ENCODE peak calls at places on chromosomes 7 and 10, in six cellular contexts. One of them, this sample, is unnamed.

GRCh38 chr7:45578022-45578421 is 3.9 kb downstream of the ADCY1 start:
- DNase-seq in HCT116: no peak
- DNase-seq in H1: no peak
- DNase-seq in K562: no peak
- DNase-seq in GM12878: no peak
- DNase-seq in HepG2: no peak
- DNase-seq in this sample: no peak

GRCh38 chr7:2432910-2433712 is 29.7 kb downstream of the CHST12 start:
- DNase-seq in HCT116: no peak
- DNase-seq in H1: no peak
- DNase-seq in K562: no peak
- DNase-seq in GM12878: no peak
- DNase-seq in HepG2: no peak
- DNase-seq in this sample: no peak

GRCh38 chr10:117938104-117938503 is 108.6 kb downstream of the RAB11FIP2 start:
- DNase-seq in HCT116: no peak
- DNase-seq in H1: no peak
- DNase-seq in K562: no peak
- DNase-seq in GM12878: no peak
- DNase-seq in HepG2: no peak
- DNase-seq in this sample: no peak

GRCh38 chr7:43112941-43113621 is 634 bp downstream of the HECW1 start:
- DNase-seq in HCT116: no peak
- DNase-seq in H1: peak
- DNase-seq in K562: peak
- DNase-seq in GM12878: no peak
- DNase-seq in HepG2: no peak
- DNase-seq in this sample: peak

GRCh38 chr7:156179872-156180390 is 367.7 kb upstream of the SHH start:
- DNase-seq in HCT116: no peak
- DNase-seq in H1: no peak
- DNase-seq in K562: no peak
- DNase-seq in GM12878: no peak
- DNase-seq in HepG2: no peak
- DNase-seq in this sample: no peak

GRCh38 chr10:24374134-24374915 is 165.4 kb downstream of the KIAA1217 start:
- DNase-seq in HCT116: no peak
- DNase-seq in H1: no peak
- DNase-seq in K562: no peak
- DNase-seq in GM12878: no peak
- DNase-seq in HepG2: no peak
- DNase-seq in this sample: no peak

GRCh38 chr7:44581426-44581906 is 565 bp downstream of the TMED4 start:
- DNase-seq in HCT116: no peak
- DNase-seq in H1: no peak
- DNase-seq in K562: peak
- DNase-seq in GM12878: no peak
- DNase-seq in HepG2: no peak
- DNase-seq in this sample: no peak

GRCh38 chr7:40115941-40116340 is 18.5 kb downstream of the MPLKIP start:
- DNase-seq in HCT116: no peak
- DNase-seq in H1: no peak
- DNase-seq in K562: no peak
- DNase-seq in GM12878: no peak
- DNase-seq in HepG2: no peak
- DNase-seq in this sample: no peak

GRCh38 chr10:20372748-20373147 is 524.4 kb downstream of the NEBL start:
- DNase-seq in HCT116: no peak
- DNase-seq in H1: no peak
- DNase-seq in K562: no peak
- DNase-seq in GM12878: no peak
- DNase-seq in HepG2: no peak
- DNase-seq in this sample: peak

GRCh38 chr7:155807805-155808550 is 4.3 kb downstream of the SHH start:
- DNase-seq in HCT116: no peak
- DNase-seq in H1: no peak
- DNase-seq in K562: no peak
- DNase-seq in GM12878: no peak
- DNase-seq in HepG2: peak
- DNase-seq in this sample: no peak

GRCh38 chr7:122407195-122407594 is 102.6 kb upstream of the FEZF1 start:
- DNase-seq in HCT116: no peak
- DNase-seq in H1: no peak
- DNase-seq in K562: no peak
- DNase-seq in GM12878: no peak
- DNase-seq in HepG2: no peak
- DNase-seq in this sample: no peak

GRCh38 chr7:146772581-146772980 is 656.0 kb downstream of the CNTNAP2 start:
- DNase-seq in HCT116: no peak
- DNase-seq in H1: peak
- DNase-seq in K562: no peak
- DNase-seq in GM12878: no peak
- DNase-seq in HepG2: no peak
- DNase-seq in this sample: peak
- TF ChIP-seq ZNF274 in HCT116: no peak
- TF ChIP-seq ZNF274 in H1: no peak
- TF ChIP-seq ZNF274 in K562: no peak
- TF ChIP-seq ZNF274 in GM12878: no peak
- TF ChIP-seq ZNF274 in HepG2: no peak
- TF ChIP-seq ZNF274 in this sample: no peak

GRCh38 chr10:89235073-89235798 is 16.3 kb downstream of the LIPA start:
- DNase-seq in HCT116: no peak
- DNase-seq in H1: no peak
- DNase-seq in K562: no peak
- DNase-seq in GM12878: no peak
- DNase-seq in HepG2: no peak
- DNase-seq in this sample: peak
- TF ChIP-seq ZNF274 in HCT116: no peak
- TF ChIP-seq ZNF274 in H1: no peak
- TF ChIP-seq ZNF274 in K562: no peak
- TF ChIP-seq ZNF274 in GM12878: no peak
- TF ChIP-seq ZNF274 in HepG2: no peak
- TF ChIP-seq ZNF274 in this sample: no peak

DNA sequence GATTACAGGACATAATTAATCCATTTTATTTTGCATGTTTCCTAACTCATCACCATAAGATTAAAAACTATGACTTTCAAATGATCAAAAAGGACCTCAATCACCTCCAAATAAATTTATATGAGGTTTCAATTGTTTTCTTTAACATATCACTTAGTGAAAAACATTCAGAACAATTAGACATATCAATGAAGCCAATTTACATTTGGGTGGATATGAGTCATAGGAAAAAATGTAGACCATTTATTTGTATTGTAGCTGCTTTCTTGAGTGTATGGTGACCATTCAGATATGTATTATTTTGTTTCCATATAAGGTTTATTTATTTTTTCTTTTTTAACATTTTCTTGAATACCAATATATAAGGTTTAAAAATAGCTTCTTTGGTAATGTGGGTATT is 13.3 kb upstream of the EXOC6 start:
- DNase-seq in HCT116: no peak
- DNase-seq in H1: no peak
- DNase-seq in K562: no peak
- DNase-seq in GM12878: no peak
- DNase-seq in HepG2: no peak
- DNase-seq in this sample: no peak
- TF ChIP-seq ZNF274 in HCT116: no peak
- TF ChIP-seq ZNF274 in H1: no peak
- TF ChIP-seq ZNF274 in K562: no peak
- TF ChIP-seq ZNF274 in GM12878: no peak
- TF ChIP-seq ZNF274 in HepG2: no peak
- TF ChIP-seq ZNF274 in this sample: no peak

GRCh38 chr10:33001908-33002492 is 44.0 kb upstream of the ITGB1 start:
- DNase-seq in HCT116: no peak
- DNase-seq in H1: no peak
- DNase-seq in K562: no peak
- DNase-seq in GM12878: no peak
- DNase-seq in HepG2: peak
- DNase-seq in this sample: no peak

GRCh38 chr10:33009244-33010131 is 51.5 kb upstream of the ITGB1 start:
- DNase-seq in HCT116: no peak
- DNase-seq in H1: no peak
- DNase-seq in K562: no peak
- DNase-seq in GM12878: no peak
- DNase-seq in HepG2: no peak
- DNase-seq in this sample: no peak

GRCh38 chr10:33008499-33009243 is 50.6 kb upstream of the ITGB1 start:
- DNase-seq in HCT116: peak
- DNase-seq in H1: peak
- DNase-seq in K562: peak
- DNase-seq in GM12878: peak
- DNase-seq in HepG2: peak
- DNase-seq in this sample: no peak

GRCh38 chr10:33006342-33006887 is 48.4 kb upstream of the ITGB1 start:
- DNase-seq in HCT116: no peak
- DNase-seq in H1: no peak
- DNase-seq in K562: no peak
- DNase-seq in GM12878: no peak
- DNase-seq in HepG2: no peak
- DNase-seq in this sample: no peak

DNA sequence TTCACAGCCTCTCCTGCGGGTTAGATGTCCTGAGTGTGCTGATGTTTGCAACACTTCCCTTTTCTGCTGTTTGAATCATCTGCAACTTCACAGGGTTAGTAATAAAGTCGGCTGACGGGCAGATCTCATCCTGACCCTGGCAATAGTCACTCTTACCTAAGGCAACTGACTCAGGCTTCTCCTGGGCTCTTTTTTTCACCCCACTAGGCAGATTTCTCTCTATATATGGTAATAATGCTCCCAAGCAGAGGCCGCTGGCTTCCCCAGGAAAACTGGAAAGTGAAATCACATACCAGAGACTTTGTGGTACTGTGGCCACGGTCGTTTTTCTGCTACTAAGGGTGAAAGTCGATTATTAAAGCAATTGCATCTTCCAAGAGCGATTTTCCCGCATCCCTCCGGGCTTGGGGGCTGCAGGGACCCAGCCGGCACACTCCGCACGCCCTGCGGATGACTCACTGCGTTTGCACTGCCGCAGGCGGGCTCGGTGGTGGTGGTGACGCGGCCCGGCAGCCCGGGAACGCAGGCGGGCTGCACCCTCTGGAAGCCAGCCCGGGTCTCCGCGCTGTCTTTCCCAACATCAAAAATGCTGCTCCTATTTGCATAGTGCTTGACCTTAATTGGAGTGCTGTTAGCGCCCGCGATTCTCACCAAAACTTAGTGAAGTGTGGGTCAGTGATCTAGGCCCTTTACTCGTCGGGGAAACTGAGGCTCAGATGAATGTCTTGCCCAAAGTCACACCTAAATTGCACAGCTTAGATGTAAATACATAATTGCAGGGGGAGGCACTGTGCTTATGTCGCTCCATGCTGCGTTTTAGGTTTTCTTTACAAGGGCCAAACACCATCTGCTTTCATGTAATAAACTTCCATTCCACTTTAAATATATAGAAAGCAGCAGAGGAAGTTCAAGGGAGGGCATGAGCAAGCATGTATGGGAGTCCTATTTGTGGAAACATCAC is 47.6 kb upstream of the ITGB1 start:
- DNase-seq in HCT116: peak
- DNase-seq in H1: peak
- DNase-seq in K562: peak
- DNase-seq in GM12878: no peak
- DNase-seq in HepG2: peak
- DNase-seq in this sample: peak
- TF ChIP-seq ZNF274 in HCT116: no peak
- TF ChIP-seq ZNF274 in H1: no peak
- TF ChIP-seq ZNF274 in K562: no peak
- TF ChIP-seq ZNF274 in GM12878: no peak
- TF ChIP-seq ZNF274 in HepG2: no peak
- TF ChIP-seq ZNF274 in this sample: no peak

DNA sequence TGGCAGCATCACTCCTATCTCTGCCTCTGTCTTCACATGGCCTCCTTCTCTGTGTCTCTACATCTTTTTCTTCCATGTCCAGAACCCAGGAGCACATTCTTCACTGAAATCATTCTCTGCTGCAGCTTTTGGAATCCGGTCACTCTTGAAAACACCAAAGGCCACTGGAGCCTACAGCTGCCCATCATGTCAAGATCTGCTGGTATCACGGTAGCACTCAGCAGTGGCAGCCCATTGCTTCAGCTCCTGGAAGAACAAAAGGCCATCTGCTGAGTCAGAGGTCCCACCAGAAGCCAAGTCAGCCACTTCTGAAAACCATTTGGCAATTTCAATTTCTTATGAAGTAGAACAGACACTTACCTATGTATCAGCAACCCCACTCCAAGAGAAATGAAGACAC is 6.1 kb upstream of the PCBD1 start:
- DNase-seq in HCT116: no peak
- DNase-seq in H1: no peak
- DNase-seq in K562: no peak
- DNase-seq in GM12878: no peak
- DNase-seq in HepG2: no peak
- DNase-seq in this sample: no peak
- TF ChIP-seq ZNF274 in HCT116: no peak
- TF ChIP-seq ZNF274 in H1: no peak
- TF ChIP-seq ZNF274 in K562: no peak
- TF ChIP-seq ZNF274 in GM12878: no peak
- TF ChIP-seq ZNF274 in HepG2: no peak
- TF ChIP-seq ZNF274 in this sample: no peak

DNA sequence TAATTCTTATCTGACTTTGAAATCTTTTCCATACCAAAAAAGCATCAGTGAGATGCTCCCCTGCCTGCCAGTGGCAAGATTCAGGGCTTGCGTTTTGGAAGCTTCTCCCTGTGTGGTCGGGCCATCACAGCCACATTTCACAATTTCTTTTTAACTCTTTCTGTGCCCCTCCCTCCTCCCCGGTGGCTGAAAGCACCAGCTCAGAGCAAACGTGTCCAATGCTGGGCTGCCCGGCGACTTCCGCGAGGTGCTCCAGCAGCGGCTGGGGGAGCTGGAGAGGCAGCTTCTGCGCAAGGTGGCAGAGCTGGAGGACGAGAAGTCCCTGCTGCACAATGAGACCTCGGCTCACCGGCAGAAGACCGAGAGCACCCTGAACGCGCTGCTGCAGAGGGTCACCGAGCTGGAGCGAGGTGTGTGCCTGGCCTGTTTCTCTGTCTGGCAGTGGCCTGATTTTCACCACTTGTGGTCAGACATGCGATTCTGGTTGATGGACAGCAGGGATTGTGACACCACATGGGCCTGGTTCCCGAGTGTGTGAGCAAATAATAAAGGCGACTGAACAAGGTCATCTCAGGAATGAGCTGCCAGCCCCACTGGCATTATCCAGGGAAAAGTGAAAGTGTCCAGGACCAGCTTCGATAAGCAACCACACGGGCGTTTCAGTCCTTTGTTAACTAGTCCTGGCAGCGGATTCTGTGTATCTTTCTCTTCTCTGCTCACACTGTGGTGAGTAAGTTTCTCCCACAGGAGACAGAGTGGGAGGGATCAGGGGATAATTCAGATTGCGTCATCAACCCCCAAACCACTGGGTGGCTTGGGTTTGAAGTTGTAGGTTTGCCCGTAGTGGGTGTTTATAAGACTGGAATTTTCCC is 2.6 kb downstream of the NPTX2 start:
- DNase-seq in HCT116: no peak
- DNase-seq in H1: no peak
- DNase-seq in K562: no peak
- DNase-seq in GM12878: no peak
- DNase-seq in HepG2: peak
- DNase-seq in this sample: no peak
- TF ChIP-seq ZNF274 in HCT116: no peak
- TF ChIP-seq ZNF274 in H1: no peak
- TF ChIP-seq ZNF274 in K562: no peak
- TF ChIP-seq ZNF274 in GM12878: no peak
- TF ChIP-seq ZNF274 in HepG2: no peak
- TF ChIP-seq ZNF274 in this sample: no peak

GRCh38 chr10:130022501-130023299 is 58.6 kb upstream of the EBF3 start:
- DNase-seq in HCT116: no peak
- DNase-seq in H1: no peak
- DNase-seq in K562: no peak
- DNase-seq in GM12878: no peak
- DNase-seq in HepG2: no peak
- DNase-seq in this sample: no peak
- TF ChIP-seq ZNF274 in HCT116: no peak
- TF ChIP-seq ZNF274 in H1: no peak
- TF ChIP-seq ZNF274 in K562: no peak
- TF ChIP-seq ZNF274 in GM12878: no peak
- TF ChIP-seq ZNF274 in HepG2: no peak
- TF ChIP-seq ZNF274 in this sample: no peak